ENCODE peak calls at places on chromosomes 7 and 10, in seven cellular contexts. T, M, U, Y, X, G and A are unnamed samples.

GRCh38 chr7:44353668-44354067 is 28.3 kb upstream of the CAMK2B start:
- DNase-seq in Y (no peak), G (no peak), X (no peak), M (no peak), U (no peak), T (no peak), A (no peak)

GRCh38 chr7:91397099-91397498 is 132.9 kb downstream of the FZD1 start:
- DNase-seq in U (no peak), M (no peak), T (peak; percentile 6), G (no peak), X (no peak), Y (no peak), A (no peak)

GRCh38 chr7:92135100-92135429 is 788 bp upstream of the CYP51A1 start:
- DNase-seq in X (no peak), M (no peak), Y (no peak), G (no peak), T (no peak), U (no peak), A (no peak)

GRCh38 chr10:123889821-123890220 is 1.8 kb downstream of the CPXM2 start:
- DNase-seq in G (no peak), U (no peak), M (no peak), T (no peak), X (no peak), Y (no peak), A (no peak)

GRCh38 chr10:50373821-50374501 is 122.6 kb upstream of the ASAH2 start:
- DNase-seq in G (no peak), X (no peak), Y (no peak), T (peak; percentile 37), U (no peak), M (no peak), A (peak; percentile 65)

GRCh38 chr10:102919237-102919959 is 1.3 kb downstream of the CNNM2 start:
- DNase-seq in X (peak; percentile 32), M (peak; percentile 21), U (no peak), Y (peak; percentile 41), T (peak; percentile 25), G (peak; percentile 77), A (peak; percentile 59)

GRCh38 chr10:99708428-99709010 is 23.4 kb downstream of the COX15 start:
- DNase-seq in Y (no peak), X (peak; percentile 46), M (no peak), T (peak; percentile 56), U (no peak), G (no peak), A (no peak)

GRCh38 chr7:69714886-69715571 is 116.8 kb downstream of the AUTS2 start:
- DNase-seq in M (no peak), G (no peak), X (no peak), Y (no peak), U (no peak), T (no peak), A (no peak)

GRCh38 chr7:103446046-103446520 is at the start of gene SLC26A5:
- DNase-seq in G (no peak), Y (peak; percentile 75), X (no peak), U (no peak), M (peak; percentile 27), T (no peak), A (peak; percentile 80)

GRCh38 chr10:92573091-92573797 is 649 bp downstream of the IDE start:
- DNase-seq in G (peak; percentile 26), X (peak; percentile 68), T (peak; percentile 36), U (no peak), M (peak; percentile 9), Y (peak; percentile 34), A (peak; percentile 68)

GRCh38 chr7:81684513-81685262 is 85.2 kb downstream of the HGF start:
- DNase-seq in U (no peak), T (peak; percentile 100), Y (no peak), M (peak; percentile 20), X (peak; percentile 100), G (peak; percentile 88), A (peak; percentile 79)

GRCh38 chr10:128263891-128264688 is 137.9 kb upstream of the MKI67 start:
- DNase-seq in M (peak; percentile 56), T (peak; percentile 25), Y (peak; percentile 77), G (peak; percentile 74), U (peak; percentile 27), X (peak; percentile 38), A (peak; percentile 61)

GRCh38 chr7:116953372-116953726 is at the start of gene ST7:
- DNase-seq in U (no peak), G (peak; percentile 79), T (peak; percentile 68), Y (peak; percentile 61), M (peak; percentile 65), X (peak; percentile 84), A (peak; percentile 76)

GRCh38 chr10:29994833-29995232 is 64.6 kb downstream of the JCAD start:
- DNase-seq in T (no peak), U (no peak), G (no peak), M (no peak), Y (no peak), X (no peak), A (no peak)

GRCh38 chr7:923108-924041 is 31.1 kb downstream of the ADAP1 start:
- DNase-seq in X (peak; percentile 80), U (no peak), T (peak; percentile 47), G (no peak), M (no peak), Y (peak; percentile 72), A (peak; percentile 48)

GRCh38 chr10:58335306-58336005 is 650 bp downstream of the UBE2D1 start:
- DNase-seq in U (no peak), G (peak; percentile 71), X (peak; percentile 58), T (peak; percentile 61), Y (peak; percentile 37), M (no peak), A (peak; percentile 42)

GRCh38 chr7:73742338-73742752 is 3.7 kb upstream of the ABHD11 start:
- DNase-seq in G (peak; percentile 57), T (no peak), X (no peak), M (no peak), Y (peak; percentile 80), U (no peak), A (peak; percentile 91)
- H2BK120ac ChIP-seq in G (peak overlapping the region; percentile 94), T (no peak overlapping the region), X (no peak overlapping the region), M (peak overlapping the region; percentile 100), Y (peak overlapping the region; percentile 84), U (peak overlapping the region; percentile 75), A (no peak overlapping the region)

GRCh38 chr7:129368389-129368986 is 65.7 kb upstream of the STRIP2 start:
- DNase-seq in M (no peak), U (no peak), T (no peak), X (no peak), G (no peak), Y (no peak), A (no peak)
- H2BK120ac ChIP-seq in M (peak overlapping the region; percentile 61), U (no peak overlapping the region), T (no peak overlapping the region), X (no peak overlapping the region), G (no peak overlapping the region), Y (no peak overlapping the region), A (no peak overlapping the region)

GRCh38 chr10:101092742-101093386 is 31.1 kb downstream of the KAZALD1 start:
- DNase-seq in M (peak; percentile 14), X (no peak), G (no peak), U (no peak), T (no peak), Y (no peak), A (no peak)

GRCh38 chr10:101095550-101096213 is 33.9 kb downstream of the KAZALD1 start:
- DNase-seq in G (peak; percentile 71), U (peak; percentile 96), T (peak; percentile 44), X (peak; percentile 60), M (peak; percentile 63), Y (peak; percentile 100), A (peak; percentile 99)

GRCh38 chr10:101096378-101096777 is 34.6 kb downstream of the KAZALD1 start:
- DNase-seq in M (no peak), X (no peak), Y (no peak), G (no peak), T (no peak), U (no peak), A (no peak)

GRCh38 chr10:101091546-101092290 is 29.9 kb downstream of the KAZALD1 start:
- DNase-seq in Y (no peak), X (no peak), U (no peak), M (no peak), T (no peak), G (no peak), A (no peak)

DNA sequence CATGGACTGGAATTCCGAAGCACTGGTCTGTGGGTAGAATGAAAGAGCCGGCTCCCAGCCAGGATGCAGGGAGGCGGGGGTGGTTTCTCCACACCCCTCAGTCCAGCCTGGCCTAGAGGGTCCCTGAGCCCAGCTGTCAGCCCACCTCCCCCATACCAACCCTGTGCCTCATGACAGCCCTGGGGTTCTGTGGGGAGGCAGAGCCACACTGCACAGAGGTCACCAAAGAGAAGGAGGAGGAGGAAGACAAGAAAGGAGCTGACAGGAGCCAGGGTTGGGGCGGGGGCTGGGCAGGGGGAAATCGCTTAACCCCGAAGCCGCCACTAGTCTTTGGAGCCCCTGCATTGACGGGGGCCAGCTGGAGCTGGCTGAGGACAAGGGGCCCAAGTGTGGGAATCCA is 32.3 kb downstream of the KAZALD1 start:
- DNase-seq in T (no peak), Y (no peak), X (no peak), G (no peak), M (no peak), U (no peak), A (no peak)
- H2BK120ac ChIP-seq in T (no peak overlapping the region), Y (no peak overlapping the region), X (no peak overlapping the region), G (no peak overlapping the region), M (no peak overlapping the region), U (no peak overlapping the region), A (no peak overlapping the region)

GRCh38 chr7:23622469-23622868 is 25.3 kb downstream of the CCDC126 start:
- DNase-seq in M (no peak), G (peak; percentile 1), U (no peak), X (peak; percentile 69), Y (no peak), T (peak; percentile 76), A (no peak)
- H2BK120ac ChIP-seq in M (no peak overlapping the region), G (no peak overlapping the region), U (no peak overlapping the region), X (no peak overlapping the region), Y (no peak overlapping the region), T (no peak overlapping the region), A (no peak overlapping the region)

GRCh38 chr7:47912332-47912731 is 35.9 kb downstream of the PKD1L1 start:
- DNase-seq in X (no peak), Y (no peak), U (no peak), G (no peak), M (no peak), T (no peak), A (no peak)
- H2BK120ac ChIP-seq in X (no peak overlapping the region), Y (no peak overlapping the region), U (no peak overlapping the region), G (no peak overlapping the region), M (no peak overlapping the region), T (no peak overlapping the region), A (no peak overlapping the region)

GRCh38 chr10:61023053-61023452 is 79.1 kb upstream of the RHOBTB1 start:
- DNase-seq in G (no peak), Y (no peak), U (no peak), X (no peak), M (no peak), T (no peak), A (no peak)
- H2BK120ac ChIP-seq in G (no peak overlapping the region), Y (no peak overlapping the region), U (no peak overlapping the region), X (no peak overlapping the region), M (no peak overlapping the region), T (no peak overlapping the region), A (no peak overlapping the region)

DNA sequence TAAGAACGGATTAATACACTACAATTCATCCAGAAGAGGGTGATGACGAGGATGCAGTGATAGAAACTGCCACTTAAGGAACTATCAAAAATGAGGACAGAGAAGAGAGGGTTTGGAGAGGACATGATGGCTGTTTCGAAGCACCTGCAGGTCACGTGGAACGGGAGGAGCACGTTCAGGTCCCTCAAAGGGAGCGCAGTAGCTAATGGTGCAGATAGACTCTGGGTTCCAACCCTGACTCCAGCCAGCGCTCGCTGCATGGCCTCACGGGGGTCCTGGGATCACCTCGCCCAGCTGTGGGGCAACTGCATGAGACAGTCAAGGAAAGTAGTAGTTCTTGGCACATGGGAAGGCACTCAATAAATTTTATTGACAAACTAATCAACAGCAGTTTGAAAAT is 208.6 kb upstream of the RNF32 start:
- DNase-seq in M (no peak), Y (no peak), U (no peak), G (no peak), T (no peak), X (no peak), A (no peak)
- H2BK120ac ChIP-seq in M (no peak overlapping the region), Y (no peak overlapping the region), U (no peak overlapping the region), G (no peak overlapping the region), T (no peak overlapping the region), X (no peak overlapping the region), A (no peak overlapping the region)